ENCODE peak calls at places on chromosomes 5 and 9, in nine cellular contexts. R is RWPE1, Z is mucosa of descending colon, Q is prostate gland, I is lower leg skin, O is left lung, U is GM12865, V is chondrocyte, N is Calu3. G is an unnamed sample.

GRCh38 chr5:96868603-96869371 is 7.5 kb upstream of the ERAP2 start:
- DNase-seq in R (peak; percentile 68), Z (no peak), Q (peak; percentile 38), I (no peak), O (no peak), U (peak; percentile 86), V (no peak), N (peak; percentile 40), G (no peak)

GRCh38 chr9:91905958-91906585 is 44.0 kb downstream of the ROR2 start:
- DNase-seq in R (peak; percentile 19), Z (peak; percentile 58), Q (peak; percentile 51), I (no peak), O (peak; percentile 85), U (no peak), V (no peak), N (peak; percentile 6), G (no peak)

GRCh38 chr9:108885643-108886348 is 23.7 kb downstream of the ACTL7A start:
- DNase-seq in R (peak; percentile 97), Z (no peak), Q (no peak), I (no peak), O (no peak), U (peak; percentile 95), V (no peak), N (peak; percentile 35), G (no peak)

GRCh38 chr5:158807947-158808346 is 291.8 kb downstream of the EBF1 start:
- DNase-seq in R (no peak), Z (no peak), Q (no peak), I (no peak), O (no peak), U (no peak), V (no peak), N (no peak), G (no peak)

GRCh38 chr5:73338201-73339126 is 110.1 kb downstream of the FOXD1 start:
- DNase-seq in R (no peak), Z (no peak), Q (no peak), I (no peak), O (no peak), U (no peak), V (no peak), N (no peak), G (no peak)

GRCh38 chr5:180142824-180143610 is 66.0 kb downstream of the RASGEF1C start:
- DNase-seq in R (no peak), Z (no peak), Q (no peak), I (no peak), O (no peak), U (no peak), V (no peak), N (no peak), G (peak; percentile 28)

GRCh38 chr5:137997726-137998213 is 35.1 kb downstream of the FAM13B start:
- DNase-seq in R (no peak), Z (no peak), Q (no peak), I (no peak), O (no peak), U (peak; percentile 74), V (no peak), N (no peak), G (no peak)

GRCh38 chr5:64746446-64746845 is 22.0 kb downstream of the SREK1IP1 start:
- DNase-seq in R (no peak), Z (no peak), Q (no peak), I (no peak), O (no peak), U (no peak), V (no peak), N (no peak), G (no peak)

GRCh38 chr9:135397142-135397541 is 82.4 kb upstream of the PPP1R26 start:
- DNase-seq in R (no peak), Z (no peak), Q (no peak), I (no peak), O (no peak), U (no peak), V (no peak), N (no peak), G (no peak)

GRCh38 chr9:124033348-124033747 is 21.8 kb downstream of the LHX2 start:
- DNase-seq in R (no peak), Z (no peak), Q (no peak), I (no peak), O (no peak), U (no peak), V (no peak), N (no peak), G (no peak)

GRCh38 chr9:125988479-125989050 is 241.4 kb downstream of the PBX3 start:
- DNase-seq in R (no peak), Z (no peak), Q (no peak), I (no peak), O (no peak), U (no peak), V (peak; percentile 85), N (no peak), G (no peak)

GRCh38 chr9:134965851-134966250 is 48.1 kb upstream of the FCN1 start:
- DNase-seq in R (no peak), Z (no peak), Q (no peak), I (no peak), O (no peak), U (no peak), V (peak; percentile 44), N (no peak), G (no peak)

GRCh38 chr9:89470239-89470638 is 27.7 kb downstream of the SEMA4D start:
- DNase-seq in R (no peak), Z (no peak), Q (no peak), I (no peak), O (no peak), U (no peak), V (no peak), N (no peak), G (no peak)

GRCh38 chr9:133519693-133520092 is 5.1 kb downstream of the MYMK start:
- DNase-seq in R (peak; percentile 51), Z (no peak), Q (no peak), I (no peak), O (no peak), U (no peak), V (no peak), N (no peak), G (no peak)

GRCh38 chr9:12930906-12931305 is 156.1 kb downstream of the LURAP1L start:
- DNase-seq in R (no peak), Z (no peak), Q (no peak), I (no peak), O (no peak), U (no peak), V (no peak), N (no peak), G (no peak)

GRCh38 chr5:140147460-140147859 is 21.7 kb downstream of the IGIP start:
- DNase-seq in R (no peak), Z (no peak), Q (no peak), I (no peak), O (no peak), U (no peak), V (no peak), N (no peak), G (no peak)

GRCh38 chr9:21070171-21070571 is 7.6 kb downstream of the IFNB1 start:
- DNase-seq in R (peak; percentile 74), Z (no peak), Q (peak; percentile 33), I (peak; percentile 66), O (no peak), U (no peak), V (no peak), N (peak; percentile 6), G (no peak)

GRCh38 chr5:83974151-83974822 is 253.6 kb upstream of the HAPLN1 start:
- DNase-seq in R (no peak), Z (no peak), Q (no peak), I (no peak), O (no peak), U (no peak), V (no peak), N (no peak), G (no peak)

GRCh38 chr9:22395585-22396205 is 50.9 kb upstream of the DMRTA1 start:
- DNase-seq in R (peak; percentile 67), Z (no peak), Q (no peak), I (no peak), O (no peak), U (no peak), V (no peak), N (no peak), G (no peak)

GRCh38 chr5:44935262-44935661 is 126.5 kb downstream of the MRPS30 start:
- DNase-seq in R (no peak), Z (no peak), Q (no peak), I (no peak), O (no peak), U (peak; percentile 56), V (no peak), N (no peak), G (no peak)

GRCh38 chr9:90477535-90477934 is 165.1 kb downstream of the DIRAS2 start:
- DNase-seq in R (no peak), Z (no peak), Q (no peak), I (no peak), O (no peak), U (no peak), V (no peak), N (no peak), G (no peak)

GRCh38 chr9:105393576-105394344 is 54.1 kb upstream of the FSD1L start:
- DNase-seq in R (no peak), Z (no peak), Q (no peak), I (no peak), O (no peak), U (no peak), V (no peak), N (no peak), G (no peak)

GRCh38 chr5:131263648-131264452 is at the start of gene CDC42SE2:
- DNase-seq in R (peak; percentile 90), Z (peak; percentile 93), Q (peak; percentile 80), I (peak; percentile 80), O (peak; percentile 97), U (peak; percentile 95), V (no peak), N (peak; percentile 92), G (peak; percentile 91)
- TF ChIP-seq CTCF in R (no peak), Z (no peak), Q (peak; percentile 26), I (no peak), O (no peak), U (no peak), V (no peak), N (peak; percentile 7), G (no peak)

GRCh38 chr9:87883990-87884389 is 1.3 kb downstream of the SPATA31E1 start:
- DNase-seq in R (no peak), Z (peak; percentile 43), Q (peak; percentile 2), I (no peak), O (no peak), U (no peak), V (no peak), N (peak; percentile 10), G (peak; percentile 29)
- TF ChIP-seq CTCF in R (no peak), Z (no peak), Q (no peak), I (no peak), O (no peak), U (no peak), V (peak; percentile 49), N (no peak), G (no peak)

GRCh38 chr5:36214434-36214833 is 27.3 kb downstream of the NADK2 start:
- DNase-seq in R (no peak), Z (no peak), Q (no peak), I (no peak), O (no peak), U (no peak), V (no peak), N (no peak), G (no peak)
- TF ChIP-seq CTCF in R (no peak), Z (no peak), Q (peak; percentile 9), I (no peak), O (no peak), U (no peak), V (peak; percentile 51), N (no peak), G (no peak)

GRCh38 chr5:88691945-88692868 is 190.8 kb downstream of the MEF2C start:
- DNase-seq in R (no peak), Z (no peak), Q (no peak), I (no peak), O (peak; percentile 73), U (no peak), V (no peak), N (no peak), G (no peak)
- TF ChIP-seq CTCF in R (no peak), Z (no peak), Q (no peak), I (no peak), O (no peak), U (no peak), V (no peak), N (peak; percentile 4), G (no peak)

G was measured in psoas muscle.